ENCODE peak calls at places on chromosomes 3 and 15, in four cellular contexts. B is BJ, Y is HCT116, V is Panc1. U is an unnamed sample.

GRCh38 chr3:195114786-195115597 is 156.0 kb downstream of the XXYLT1 start:
- DNase-seq in V (no peak), B (no peak), Y (no peak), U (no peak)

GRCh38 chr3:191328383-191328962 is 721 bp upstream of the CCDC50 start:
- DNase-seq in V (no peak), Y (no peak), B (no peak), U (no peak)

GRCh38 chr3:186465508-186465907 is 78.7 kb downstream of the CRYGS start:
- DNase-seq in B (no peak), Y (no peak), V (no peak), U (no peak)

GRCh38 chr15:71564217-71564616 is 246.1 kb upstream of the NR2E3 start:
- DNase-seq in V (no peak), Y (no peak), B (no peak), U (no peak)

GRCh38 chr15:43093026-43093425 is 12.8 kb downstream of the UBR1 start:
- DNase-seq in Y (no peak), V (no peak), B (peak; percentile 33), U (no peak)

GRCh38 chr3:134048278-134048996 is 18.7 kb upstream of the SLCO2A1 start:
- DNase-seq in V (no peak), Y (no peak), B (no peak), U (no peak)

GRCh38 chr3:99250272-99250671 is 348.8 kb upstream of the DCBLD2 start:
- DNase-seq in V (no peak), B (peak; percentile 80), Y (no peak), U (no peak)

GRCh38 chr15:75751901-75752300 is 39.3 kb upstream of the CSPG4 start:
- DNase-seq in Y (no peak), V (no peak), B (no peak), U (no peak)

GRCh38 chr15:71654714-71655174 is 155.6 kb upstream of the NR2E3 start:
- DNase-seq in B (no peak), V (no peak), Y (no peak), U (no peak)

GRCh38 chr3:112293368-112294321 is at the start of gene SLC9C1:
- DNase-seq in Y (peak; percentile 69), B (peak; percentile 15), V (peak; percentile 58), U (no peak)

GRCh38 chr3:45635475-45636256 is 41.1 kb downstream of the LIMD1 start:
- DNase-seq in Y (no peak), B (peak; percentile 59), V (no peak), U (no peak)

GRCh38 chr3:32435911-32436815 is 44.5 kb downstream of the CMTM7 start:
- DNase-seq in V (no peak), B (no peak), Y (no peak), U (no peak)

GRCh38 chr3:44920081-44920480 is 45.7 kb downstream of the TGM4 start:
- DNase-seq in V (no peak), Y (no peak), B (no peak), U (no peak)

GRCh38 chr15:70629735-70630273 is 133.6 kb downstream of the UACA start:
- DNase-seq in Y (no peak), V (no peak), B (no peak), U (no peak)

GRCh38 chr3:30310251-30310954 is 296.0 kb upstream of the TGFBR2 start:
- DNase-seq in B (no peak), V (no peak), Y (no peak), U (no peak)

GRCh38 chr15:90402230-90402629 is 14.2 kb downstream of the IQGAP1 start:
- DNase-seq in B (peak; percentile 75), Y (peak; percentile 54), V (peak; percentile 75), U (no peak)

GRCh38 chr3:61057491-61057890 is 193.8 kb downstream of the FHIT start:
- DNase-seq in B (no peak), Y (no peak), V (no peak), U (no peak)

GRCh38 chr15:85709250-85709649 is 85.5 kb downstream of the KLHL25 start:
- DNase-seq in V (no peak), Y (no peak), B (no peak), U (no peak)

GRCh38 chr15:88256261-88257230 is at the start of gene NTRK3:
- DNase-seq in V (no peak), B (no peak), Y (no peak), U (no peak)

GRCh38 chr3:144128117-144128892 is 156.7 kb downstream of the DIPK2A start:
- DNase-seq in Y (no peak), V (no peak), B (no peak), U (no peak)

GRCh38 chr15:37019479-37020433 is 80.6 kb downstream of the MEIS2 start:
- DNase-seq in Y (no peak), B (no peak), V (no peak), U (no peak)

GRCh38 chr15:36468746-36469145 is 110.7 kb upstream of the CDIN1 start:
- DNase-seq in Y (no peak), V (no peak), B (peak; percentile 81), U (no peak)

U was measured in T-helper 22 cell.